ENCODE peak calls at places on chromosomes 13 and 19, in seven cellular contexts. Y is ureter; P is mesothelial cell of epicardium; M is left colon; V is coronary artery; J is activated T-helper 9 cell treated with anti-CD3 and anti-CD28 coated beads, Interleukin-2, amount 50 U/mL, for 16 hours; U is ovary. S is an unnamed sample.

GRCh38 chr19:15869109-15869555 is 28.7 kb downstream of the CYP4F2 start:
- DNase-seq in J (no peak), M (peak; percentile 31), U (no peak), V (no peak), P (no peak), Y (peak; percentile 61), S (no peak)

GRCh38 chr19:10919352-10920287 is 8.8 kb downstream of the YIPF2 start:
- DNase-seq in V (no peak), J (no peak), P (no peak), U (no peak), M (no peak), Y (no peak), S (no peak)

GRCh38 chr13:107266657-107267056 is 698.7 kb upstream of the ARGLU1 start:
- DNase-seq in M (no peak), Y (no peak), U (no peak), J (no peak), V (no peak), P (no peak), S (no peak)

GRCh38 chr19:39083983-39084731 is at the start of gene ACP7:
- DNase-seq in M (no peak), J (no peak), P (no peak), V (no peak), U (no peak), Y (no peak), S (no peak)

GRCh38 chr19:30590596-30591229 is 218.5 kb downstream of the ZNF536 start:
- DNase-seq in J (no peak), M (no peak), V (no peak), Y (no peak), P (no peak), U (no peak), S (no peak)

GRCh38 chr19:1446713-1447564 is 3.0 kb upstream of the APC2 start:
- DNase-seq in P (no peak), J (no peak), U (no peak), V (no peak), Y (no peak), M (no peak), S (no peak)

GRCh38 chr13:66972659-66973058 is 257.5 kb downstream of the PCDH9 start:
- DNase-seq in P (no peak), U (no peak), Y (no peak), V (no peak), M (no peak), J (no peak), S (no peak)

GRCh38 chr19:17424743-17425365 is 5.0 kb downstream of the MVB12A start:
- DNase-seq in Y (no peak), V (no peak), M (peak; percentile 28), P (peak; percentile 64), U (peak; percentile 64), J (no peak), S (no peak)

GRCh38 chr19:33997690-33998089 is 174.6 kb upstream of the LSM14A start:
- DNase-seq in J (no peak), Y (no peak), U (no peak), M (no peak), V (no peak), P (no peak), S (no peak)

GRCh38 chr19:32916969-32917611 is 47.5 kb upstream of the SLC7A9 start:
- DNase-seq in Y (no peak), P (no peak), J (no peak), V (no peak), M (no peak), U (no peak), S (no peak)